ENCODE peak calls at places on chromosomes 5 and 9, in four cellular contexts. V is activated CD4-positive, CD25-positive, alpha-beta regulatory T cell; Z is T-helper 9 cell; X is neural progenitor cell. J is an unnamed sample.

GRCh38 chr5:117881426-117882230 is 1106.7 kb downstream of the DTWD2 start:
- DNase-seq in V (no peak), Z (no peak), X (no peak), J (no peak)

GRCh38 chr5:147675168-147675567 is 107.4 kb downstream of the JAKMIP2 start:
- DNase-seq in V (no peak), Z (no peak), X (no peak), J (no peak)

GRCh38 chr9:73412874-73413273 is 261.2 kb downstream of the ANXA1 start:
- DNase-seq in V (no peak), Z (no peak), X (no peak), J (no peak)

GRCh38 chr9:68704804-68705635 is at the start of gene PIP5K1B:
- DNase-seq in V (peak), Z (no peak), X (peak), J (no peak)

GRCh38 chr9:38309324-38310195 is 82.9 kb upstream of the ALDH1B1 start:
- DNase-seq in V (no peak), Z (no peak), X (peak), J (no peak)

GRCh38 chr5:169460896-169461295 is 122.7 kb upstream of the SPDL1 start:
- DNase-seq in V (no peak), Z (no peak), X (no peak), J (no peak)

GRCh38 chr9:109629615-109630014 is 131.5 kb upstream of the PTPN3 start:
- DNase-seq in V (no peak), Z (no peak), X (no peak), J (no peak)

GRCh38 chr9:14515564-14516198 is 177.6 kb downstream of the ZDHHC21 start:
- DNase-seq in V (no peak), Z (no peak), X (peak), J (no peak)

J was measured in HT1080.